ENCODE peak calls at places on chromosomes 4 and X, in five cellular contexts. R is left lung; X is CD4-positive, CD25-positive, alpha-beta regulatory T cell; N is uterus; H is fibroblast of lung. P is an unnamed sample. For H3K4me1, the result is how much of the 10 kb centered on the place peaks cover.

GRCh38 chr4:40309250-40309774 is 25.8 kb upstream of the CHRNA9 start:
- DNase-seq in H (peak), X (peak), R (peak), N (peak), P (peak)

GRCh38 chr4:4260185-4260751 is 12.2 kb upstream of the TMEM128 start:
- DNase-seq in N (no peak), X (peak), H (peak), R (no peak), P (peak)

GRCh38 chr4:119587796-119588195 is 40.8 kb downstream of the PDE5A start:
- DNase-seq in X (no peak), N (no peak), H (peak), R (no peak), P (no peak)

GRCh38 chrX:143025628-143026027 is at the start of gene SPANXN4:
- DNase-seq in N (no peak), X (no peak), R (no peak), H (no peak), P (no peak)

GRCh38 chr4:2322801-2323200 is 60.9 kb upstream of the MXD4 start:
- DNase-seq in H (no peak), X (no peak), R (no peak), N (no peak), P (no peak)

GRCh38 chrX:42117318-42117717 is 194.0 kb upstream of the CASK start:
- DNase-seq in N (no peak), R (no peak), H (no peak), X (no peak), P (no peak)

GRCh38 chrX:21840199-21840557 is 761 bp downstream of the MBTPS2 start:
- DNase-seq in H (peak), R (no peak), N (no peak), X (no peak), P (peak)

GRCh38 chr4:15234585-15235126 is 193.2 kb upstream of the C1QTNF7 start:
- DNase-seq in R (no peak), X (no peak), H (peak), N (peak), P (no peak)

GRCh38 chr4:152709675-152710438 is 30.1 kb upstream of the TMEM154 start:
- DNase-seq in X (no peak), N (no peak), R (no peak), H (peak), P (no peak)

GRCh38 chr4:2850966-2851782 is 7.5 kb downstream of the ADD1 start:
- DNase-seq in R (no peak), H (peak), N (no peak), X (no peak), P (peak)

GRCh38 chr4:25088342-25088952 is 57.7 kb upstream of the LGI2 start:
- DNase-seq in H (peak), X (no peak), N (peak), R (no peak), P (no peak)

GRCh38 chr4:123832173-123833026 is 435.8 kb downstream of the SPRY1 start:
- DNase-seq in R (peak), H (peak), X (no peak), N (peak), P (no peak)

GRCh38 chr4:174538876-174539250 is 16.6 kb upstream of the HPGD start:
- DNase-seq in H (no peak), N (no peak), X (no peak), R (no peak), P (no peak)

GRCh38 chrX:111823068-111823467 is 52.9 kb upstream of the TRPC5OS start:
- DNase-seq in N (no peak), X (no peak), H (no peak), R (no peak), P (no peak)

GRCh38 chrX:23332888-23333821 is 1.5 kb upstream of the PTCHD1 start:
- DNase-seq in R (no peak), H (no peak), N (no peak), X (no peak), P (no peak)

GRCh38 chrX:110563276-110563675 is 204.6 kb downstream of the RTL9 start:
- DNase-seq in R (no peak), N (no peak), H (peak), X (no peak), P (no peak)

GRCh38 chr4:81215219-81215892 is at the start of gene PRKG2:
- DNase-seq in X (no peak), N (no peak), R (peak), H (peak), P (no peak)

GRCh38 chr4:174521800-174522182 is 497 bp downstream of the HPGD start:
- DNase-seq in X (peak), N (peak), R (no peak), H (no peak), P (no peak)

GRCh38 chr4:123564758-123565346 is 168.3 kb downstream of the SPRY1 start:
- DNase-seq in X (peak), H (peak), R (no peak), N (no peak), P (peak)

GRCh38 chrX:45295587-45295986 is 94.9 kb upstream of the DIPK2B start:
- DNase-seq in R (no peak), N (no peak), H (peak), X (no peak), P (no peak)

GRCh38 chrX:10755477-10756334 is 135.3 kb upstream of the MID1 start:
- DNase-seq in N (peak), H (peak), X (no peak), R (no peak), P (no peak)

GRCh38 chr4:186058253-186058979 is 10.5 kb upstream of the TLR3 start:
- DNase-seq in H (no peak), X (no peak), N (no peak), R (no peak), P (no peak)

GRCh38 chr4:113534698-113535097 is 226.8 kb downstream of the CAMK2D start:
- DNase-seq in R (no peak), N (no peak), X (no peak), H (peak), P (no peak)

GRCh38 chrX:13169688-13170087 is 125.3 kb upstream of the FAM9C start:
- DNase-seq in X (no peak), N (no peak), H (no peak), R (no peak), P (no peak)

GRCh38 chr4:78551420-78552351 is at the start of gene ANXA3:
- DNase-seq in H (peak), N (no peak), X (no peak), R (peak), P (no peak)

GRCh38 chr4:6910960-6911874 is 1.6 kb downstream of the TBC1D14 start:
- DNase-seq in N (no peak), H (no peak), R (no peak), X (no peak), P (no peak)

GRCh38 chr4:6909970-6910339 is 329 bp downstream of the TBC1D14 start:
- DNase-seq in H (no peak), R (no peak), X (no peak), N (no peak), P (no peak)

GRCh38 chr4:6908397-6909112 is 1.1 kb upstream of the TBC1D14 start:
- DNase-seq in N (no peak), X (no peak), R (no peak), H (peak), P (no peak)

GRCh38 chr4:6909113-6909969 is at the start of gene TBC1D14:
- DNase-seq in H (peak), X (peak), R (peak), N (peak), P (peak)

GRCh38 chr4:6910340-6910959 is 824 bp downstream of the TBC1D14 start:
- DNase-seq in H (no peak), X (no peak), R (no peak), N (no peak), P (no peak)
- H3K27ac ChIP-seq in H (no peak), X (peak), R (peak), N (peak), P (peak)

GRCh38 chrX:137574102-137574783 is 8.3 kb downstream of the ZIC3 start:
- DNase-seq in N (no peak), H (no peak), X (no peak), R (no peak), P (no peak)
- H3K4me3 ChIP-seq in N (no peak), H (no peak), X (no peak), R (no peak), P (no peak)

DNA sequence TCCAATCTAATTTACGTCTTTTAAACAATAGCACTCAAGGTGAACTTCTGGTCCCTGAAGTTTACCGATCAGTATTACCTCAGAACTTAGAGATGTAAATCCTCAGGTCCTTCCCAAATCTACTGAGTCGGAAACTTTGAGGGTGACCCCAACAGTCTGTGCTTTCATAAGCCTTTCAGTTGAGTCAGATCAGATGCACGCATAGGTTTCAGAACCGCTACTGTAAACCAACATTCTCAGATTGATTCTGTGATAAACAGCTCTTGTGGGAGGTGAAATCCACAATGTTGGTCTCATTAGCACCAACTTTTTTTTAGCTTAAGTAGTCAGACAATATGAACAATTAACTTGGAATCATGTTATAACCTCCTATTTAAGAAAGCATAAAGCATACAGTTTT is 86.0 kb downstream of the WWC2 start:
- DNase-seq in X (no peak), H (peak), N (no peak), R (no peak), P (no peak)
- H3K4me1 ChIP-seq in X (under half), H (under half), N (under half), R (under half), P (under half)

DNA sequence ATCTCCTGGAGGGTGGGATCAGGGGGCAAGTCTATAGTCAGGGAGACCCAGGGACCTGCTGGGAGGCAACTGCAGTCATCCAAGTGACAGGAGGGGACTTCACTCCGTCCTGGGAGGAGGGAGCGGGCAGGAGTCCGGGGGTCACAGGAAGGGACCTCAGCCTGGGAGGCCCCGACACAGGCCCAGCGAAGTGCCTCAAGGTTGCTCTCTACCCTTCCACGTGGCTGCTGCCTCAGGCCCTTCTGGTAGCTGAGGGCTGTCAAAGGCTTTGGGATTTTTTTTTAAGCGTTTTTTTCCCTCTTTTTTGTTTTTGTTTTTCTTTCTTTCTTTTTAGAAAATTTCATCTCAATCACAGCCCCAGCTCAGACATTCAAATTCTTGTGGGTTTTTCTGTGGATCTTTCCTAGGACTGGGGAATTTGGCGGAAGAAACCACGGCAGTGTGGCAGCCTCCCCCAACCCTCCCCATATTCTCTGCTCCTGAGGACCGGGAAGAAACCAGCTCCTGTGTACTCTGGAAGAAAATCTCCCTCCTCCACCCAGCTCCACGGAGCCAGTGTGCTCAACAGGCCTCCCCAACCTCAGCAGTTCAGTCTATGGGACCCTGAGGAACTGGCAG is 1.4 kb upstream of the HAUS7 start:
- DNase-seq in N (no peak), R (no peak), H (peak), X (no peak), P (no peak)
- H3K27ac ChIP-seq in N (peak), R (peak), H (no peak), X (no peak), P (no peak)

GRCh38 chrX:134171661-134172587 is 65.1 kb upstream of the CCDC160 start:
- DNase-seq in N (no peak), H (no peak), X (peak), R (peak), P (peak)

GRCh38 chrX:134172588-134173259 is 64.3 kb upstream of the CCDC160 start:
- DNase-seq in X (peak), H (no peak), N (peak), R (peak), P (peak)

GRCh38 chrX:134174859-134175258 is 62.1 kb upstream of the CCDC160 start:
- DNase-seq in X (no peak), H (no peak), R (no peak), N (no peak), P (no peak)

GRCh38 chrX:134173541-134174272 is 63.3 kb upstream of the CCDC160 start:
- DNase-seq in X (no peak), N (no peak), H (no peak), R (no peak), P (no peak)

DNA sequence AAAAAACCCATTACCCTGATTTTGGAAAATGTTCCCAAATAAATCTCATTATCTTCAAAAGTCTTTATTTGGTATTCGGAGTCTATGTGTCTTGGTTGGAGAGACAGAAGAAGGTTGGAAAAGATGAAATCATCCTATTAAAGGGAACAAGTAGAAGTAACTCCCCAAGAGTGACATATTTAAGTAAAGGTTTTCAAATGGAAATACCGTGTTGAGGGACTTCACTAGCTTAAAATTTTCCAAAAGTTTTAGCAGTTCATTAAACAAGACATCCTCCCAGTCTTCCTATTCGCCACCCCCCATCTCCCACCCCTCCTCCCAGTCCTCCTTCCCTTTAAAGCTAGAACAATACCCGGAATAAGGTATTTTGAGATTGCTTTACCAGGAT is 62.7 kb upstream of the CCDC160 start:
- DNase-seq in N (no peak), H (no peak), R (no peak), X (no peak), P (no peak)
- H3K4me3 ChIP-seq in N (no peak), H (no peak), R (no peak), X (no peak), P (no peak)

P was measured in CD8-positive, alpha-beta memory T cell.